ENCODE peak calls at places on chromosomes 13 and 19, in ten cellular contexts. O, W, J, Y, A, I, S, G, L and U are unnamed samples.

GRCh38 chr19:33825556-33825955 is 28.9 kb downstream of the KCTD15 start:
- DNase-seq in Y (no peak), S (no peak), J (no peak), I (no peak), O (no peak), A (no peak), L (no peak), G (no peak), W (no peak), U (no peak)

GRCh38 chr13:111046590-111047141 is 68.4 kb upstream of the ARHGEF7 start:
- DNase-seq in L (no peak), O (no peak), S (peak; percentile 58), W (no peak), I (peak; percentile 60), J (no peak), Y (no peak), G (no peak), A (no peak), U (peak; percentile 66)

GRCh38 chr19:18342090-18342632 is 1.8 kb downstream of the PGPEP1 start:
- DNase-seq in L (no peak), Y (no peak), J (peak; percentile 25), S (no peak), G (no peak), W (no peak), O (no peak), I (no peak), A (no peak), U (no peak)

GRCh38 chr19:34990578-34991192 is 9.4 kb upstream of the GRAMD1A start:
- DNase-seq in G (no peak), W (no peak), L (no peak), J (no peak), A (no peak), O (no peak), I (no peak), Y (no peak), S (no peak), U (no peak)

GRCh38 chr19:18802354-18802753 is 11.2 kb upstream of the COMP start:
- DNase-seq in G (no peak), S (no peak), Y (no peak), I (no peak), A (no peak), W (no peak), J (peak; percentile 73), O (no peak), L (no peak), U (no peak)

GRCh38 chr13:36261976-36262375 is 35.6 kb downstream of the CCDC169 start:
- DNase-seq in Y (no peak), A (no peak), S (no peak), I (no peak), W (no peak), G (no peak), L (no peak), J (no peak), O (no peak), U (peak; percentile 11)

GRCh38 chr19:10812902-10813404 is 23.1 kb downstream of the TMED1 start:
- DNase-seq in S (peak; percentile 97), Y (no peak), J (peak; percentile 98), O (no peak), I (peak; percentile 97), A (no peak), G (no peak), L (no peak), W (no peak), U (peak; percentile 98)

GRCh38 chr13:101149735-101150380 is 266.4 kb downstream of the NALCN start:
- DNase-seq in L (no peak), Y (peak; percentile 24), W (no peak), O (no peak), I (peak; percentile 4), S (peak; percentile 66), A (peak; percentile 63), G (no peak), J (peak; percentile 75), U (peak; percentile 72)

GRCh38 chr19:290539-291521 is at the start of gene PLPP2:
- DNase-seq in G (no peak), I (no peak), L (no peak), W (no peak), A (no peak), O (peak; percentile 50), S (no peak), J (peak; percentile 91), Y (no peak), U (no peak)

GRCh38 chr13:112115403-112116091 is 48.6 kb downstream of the SOX1 start:
- DNase-seq in L (no peak), Y (no peak), S (no peak), I (no peak), A (no peak), G (no peak), J (no peak), O (no peak), W (no peak), U (no peak)

GRCh38 chr19:4533835-4534424 is 1.1 kb downstream of the PLIN5 start:
- DNase-seq in I (no peak), A (no peak), Y (no peak), J (no peak), W (no peak), L (no peak), O (no peak), S (no peak), G (no peak), U (no peak)

GRCh38 chr13:99359493-99359892 is 52.3 kb upstream of the GPR183 start:
- DNase-seq in O (no peak), W (no peak), Y (no peak), J (no peak), L (no peak), G (no peak), S (no peak), I (no peak), A (no peak), U (no peak)

GRCh38 chr13:33194820-33195692 is 90.5 kb downstream of the STARD13 start:
- DNase-seq in Y (no peak), S (peak; percentile 96), W (no peak), L (no peak), J (no peak), A (no peak), O (no peak), G (no peak), I (peak; percentile 92), U (peak; percentile 81)

GRCh38 chr13:85509512-85509911 is 289.7 kb downstream of the SLITRK6 start:
- DNase-seq in I (no peak), L (no peak), Y (no peak), J (no peak), S (peak; percentile 27), O (no peak), A (no peak), W (no peak), G (no peak), U (peak; percentile 62)

GRCh38 chr19:2273356-2274184 is 8.4 kb downstream of the PEAK3 start:
- DNase-seq in A (peak; percentile 92), J (peak; percentile 99), O (peak; percentile 74), G (peak; percentile 92), L (peak; percentile 45), W (peak; percentile 81), S (peak; percentile 52), Y (peak; percentile 51), I (peak; percentile 40), U (peak; percentile 82)

GRCh38 chr13:35014606-35015005 is 72.5 kb downstream of the NBEA start:
- DNase-seq in Y (no peak), G (no peak), J (peak; percentile 1), A (peak; percentile 69), W (peak; percentile 27), I (no peak), O (no peak), S (no peak), L (no peak), U (no peak)

GRCh38 chr19:7679017-7679720 is 1.5 kb upstream of the TRAPPC5 start:
- DNase-seq in I (no peak), S (no peak), Y (no peak), A (peak; percentile 36), G (peak; percentile 70), O (peak; percentile 47), L (peak; percentile 49), W (peak; percentile 66), J (peak; percentile 77), U (no peak)

GRCh38 chr13:107203146-107203847 is 635.4 kb upstream of the ARGLU1 start:
- DNase-seq in J (no peak), S (no peak), A (peak; percentile 46), G (peak; percentile 10), O (no peak), L (no peak), W (no peak), Y (no peak), I (peak; percentile 3), U (no peak)

GRCh38 chr19:13835791-13836723 is 40.8 kb downstream of the ZSWIM4 start:
- DNase-seq in I (peak; percentile 43), G (no peak), S (no peak), O (no peak), A (no peak), W (no peak), J (peak; percentile 86), L (no peak), Y (no peak), U (peak; percentile 36)

GRCh38 chr19:13938361-13939027 is at the start of gene PODNL1:
- DNase-seq in A (no peak), G (no peak), I (peak; percentile 62), L (no peak), S (peak; percentile 53), W (no peak), O (no peak), J (peak; percentile 97), Y (no peak), U (peak; percentile 66)

GRCh38 chr19:7597689-7598088 is 2.0 kb downstream of the CAMSAP3 start:
- DNase-seq in O (no peak), A (no peak), Y (no peak), S (no peak), L (no peak), J (peak; percentile 80), W (peak; percentile 7), G (no peak), I (no peak), U (no peak)

GRCh38 chr13:114167445-114167844 is 11.6 kb upstream of the CFAP97D2 start:
- DNase-seq in Y (no peak), S (peak; percentile 38), J (no peak), L (no peak), W (no peak), A (no peak), G (no peak), I (no peak), O (no peak), U (peak; percentile 18)